ENCODE peak calls at places on chromosomes 6 and 20, in nine cellular contexts. Z is esophagus muscularis mucosa, X is A549, K is ovary, C is AG04450, M is upper lobe of right lung, G is adrenal gland, V is RWPE1, O is breast epithelium. S is an unnamed sample.
A peak's percentile ranks its signal among the peaks of the same experiment; 100 is the strongest.

GRCh38 chr20:59027746-59028320 is 4.3 kb downstream of the ATP5F1E start:
- DNase-seq in Z (no peak), X (no peak), K (no peak), C (no peak), M (no peak), G (no peak), V (no peak), O (no peak), S (no peak)

GRCh38 chr20:62952373-62953166 is at the start of gene SLC17A9:
- DNase-seq in Z (no peak), X (no peak), K (peak; percentile 60), C (no peak), M (peak; percentile 93), G (peak; percentile 48), V (no peak), O (no peak), S (peak; percentile 91)

GRCh38 chr20:52280407-52280806 is 88.8 kb upstream of the ZFP64 start:
- DNase-seq in Z (no peak), X (no peak), K (no peak), C (no peak), M (no peak), G (no peak), V (no peak), O (no peak), S (no peak)

GRCh38 chr6:56745971-56746370 is 103.3 kb upstream of the DST start:
- DNase-seq in Z (no peak), X (no peak), K (no peak), C (no peak), M (no peak), G (no peak), V (no peak), O (no peak), S (no peak)

GRCh38 chr6:91569071-91569470 is 982.2 kb upstream of the MAP3K7 start:
- DNase-seq in Z (no peak), X (no peak), K (no peak), C (peak; percentile 8), M (no peak), G (no peak), V (no peak), O (no peak), S (no peak)

GRCh38 chr6:85677243-85677956 is 34.7 kb upstream of the SYNCRIP start:
- DNase-seq in Z (no peak), X (no peak), K (no peak), C (no peak), M (no peak), G (no peak), V (no peak), O (no peak), S (no peak)

GRCh38 chr6:93992976-93993375 is 573.6 kb upstream of the EPHA7 start:
- DNase-seq in Z (no peak), X (no peak), K (no peak), C (no peak), M (no peak), G (no peak), V (no peak), O (no peak), S (no peak)

GRCh38 chr20:53769041-53769440 is 175.4 kb upstream of the ZNF217 start:
- DNase-seq in Z (no peak), X (peak; percentile 33), K (no peak), C (no peak), M (no peak), G (no peak), V (no peak), O (no peak), S (no peak)

GRCh38 chr6:144063744-144064401 is 31.5 kb downstream of the SF3B5 start:
- DNase-seq in Z (peak; percentile 94), X (peak; percentile 53), K (peak; percentile 41), C (no peak), M (peak; percentile 97), G (peak; percentile 82), V (peak; percentile 23), O (peak; percentile 83), S (peak; percentile 95)

GRCh38 chr6:42436825-42437224 is 14.9 kb downstream of the TRERF1 start:
- DNase-seq in Z (no peak), X (no peak), K (no peak), C (no peak), M (no peak), G (no peak), V (no peak), O (no peak), S (no peak)

GRCh38 chr20:16699287-16699686 is 30.5 kb upstream of the SNRPB2 start:
- DNase-seq in Z (no peak), X (no peak), K (no peak), C (no peak), M (no peak), G (no peak), V (no peak), O (no peak), S (no peak)

GRCh38 chr6:113674075-113674474 is 183.1 kb upstream of the MARCKS start:
- DNase-seq in Z (no peak), X (no peak), K (no peak), C (no peak), M (no peak), G (no peak), V (no peak), O (no peak), S (no peak)

GRCh38 chr6:160010067-160010466 is 41.2 kb downstream of the IGF2R start:
- DNase-seq in Z (no peak), X (no peak), K (no peak), C (no peak), M (no peak), G (no peak), V (no peak), O (no peak), S (no peak)

GRCh38 chr20:37267684-37268313 is 6.2 kb upstream of the GHRH start:
- DNase-seq in Z (no peak), X (no peak), K (no peak), C (no peak), M (no peak), G (no peak), V (no peak), O (no peak), S (no peak)

GRCh38 chr6:28808383-28808782 is 115.4 kb downstream of the TRIM27 start:
- DNase-seq in Z (no peak), X (no peak), K (no peak), C (no peak), M (no peak), G (no peak), V (no peak), O (no peak), S (no peak)

GRCh38 chr6:31922942-31923341 is 4.6 kb upstream of the C2 start:
- DNase-seq in Z (no peak), X (no peak), K (no peak), C (no peak), M (no peak), G (no peak), V (no peak), O (no peak), S (no peak)
- TF ChIP-seq CTCF in Z (no peak), X (no peak), K (no peak), C (no peak), M (no peak), G (no peak), V (no peak), O (no peak), S (no peak)

GRCh38 chr20:1810572-1810925 is 84.7 kb upstream of the SIRPA start:
- DNase-seq in Z (no peak), X (no peak), K (no peak), C (no peak), M (no peak), G (no peak), V (no peak), O (peak; percentile 63), S (no peak)
- H3K27ac ChIP-seq in Z (peak overlapping the region; percentile 75), X (peak overlapping the region; percentile 87), K (no peak overlapping the region), C (peak overlapping the region; percentile 80), M (peak overlapping the region; percentile 44), G (no peak overlapping the region), V (peak overlapping the region; percentile 92), O (peak overlapping the region; percentile 96), S (peak overlapping the region; percentile 79)

DNA sequence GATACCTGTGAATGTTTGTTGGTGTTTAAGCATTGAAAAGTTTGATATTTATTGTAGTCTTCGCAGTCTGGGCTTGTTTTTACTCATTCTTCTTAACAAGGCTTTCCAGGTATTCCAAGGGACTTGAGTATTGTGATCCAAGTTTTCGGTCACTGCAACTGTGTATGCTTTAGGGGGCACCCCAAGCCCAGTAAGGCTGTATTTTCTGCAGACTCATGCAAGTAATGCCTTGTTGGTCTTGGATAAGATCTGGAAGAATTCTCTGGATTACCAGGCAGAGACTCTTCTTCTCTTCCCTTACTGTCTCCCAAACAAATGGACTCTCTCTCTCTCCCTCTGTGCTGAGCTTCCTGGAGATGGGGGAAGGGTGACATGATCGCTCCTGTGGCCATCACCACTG is 82.1 kb downstream of the RFPL4B start:
- DNase-seq in Z (no peak), X (peak; percentile 6), K (no peak), C (no peak), M (no peak), G (no peak), V (no peak), O (no peak), S (no peak)
- TF ChIP-seq CTCF in Z (no peak), X (no peak), K (no peak), C (peak; percentile 47), M (no peak), G (no peak), V (no peak), O (no peak), S (no peak)

GRCh38 chr20:34268145-34268544 is 26.9 kb downstream of the ASIP start:
- DNase-seq in Z (no peak), X (no peak), K (no peak), C (no peak), M (no peak), G (no peak), V (no peak), O (no peak), S (no peak)

GRCh38 chr20:34271961-34272360 is 30.7 kb downstream of the ASIP start:
- DNase-seq in Z (no peak), X (no peak), K (no peak), C (no peak), M (no peak), G (no peak), V (peak; percentile 42), O (peak; percentile 37), S (no peak)

GRCh38 chr20:34274694-34275093 is 28.5 kb downstream of the AHCY start:
- DNase-seq in Z (no peak), X (no peak), K (no peak), C (no peak), M (no peak), G (no peak), V (no peak), O (no peak), S (no peak)

GRCh38 chr20:34268851-34269668 is 27.8 kb downstream of the ASIP start:
- DNase-seq in Z (no peak), X (no peak), K (peak; percentile 44), C (no peak), M (peak; percentile 71), G (no peak), V (no peak), O (no peak), S (peak; percentile 78)

DNA sequence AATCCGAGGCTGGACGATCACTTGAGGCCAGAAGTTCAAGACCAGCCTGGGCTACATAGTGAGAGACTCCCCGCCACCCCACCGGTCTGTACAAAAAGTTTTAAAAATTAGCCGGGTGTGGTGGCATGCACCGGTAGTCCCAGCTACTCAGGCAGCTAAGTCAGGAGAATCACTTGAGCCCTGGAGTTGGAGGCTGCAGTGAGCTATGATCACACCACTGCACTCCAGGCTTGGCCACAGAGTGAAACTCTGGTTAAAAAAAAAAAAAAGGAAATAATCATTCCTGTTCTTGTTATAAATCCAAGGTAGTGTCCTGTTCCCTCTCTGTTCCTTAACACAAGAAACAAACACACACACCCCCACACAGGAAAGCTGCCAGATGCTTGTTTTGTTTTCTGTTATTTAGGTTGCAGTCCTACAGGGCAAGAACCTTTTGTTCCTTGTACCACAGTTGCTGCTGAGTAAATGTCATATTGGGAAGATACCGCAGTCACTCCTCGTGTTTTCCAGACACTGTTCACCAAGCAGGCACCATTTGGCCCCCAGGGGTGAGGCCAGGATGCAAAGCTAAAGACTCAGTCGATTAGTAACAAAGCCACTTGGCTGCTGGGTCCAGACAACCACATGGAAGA is 28.9 kb downstream of the ASIP start:
- DNase-seq in Z (no peak), X (no peak), K (no peak), C (no peak), M (no peak), G (peak; percentile 39), V (no peak), O (peak; percentile 85), S (no peak)
- H3K27ac ChIP-seq in Z (no peak overlapping the region), X (no peak overlapping the region), K (peak overlapping the region; percentile 58), C (no peak overlapping the region), M (no peak overlapping the region), G (no peak overlapping the region), V (no peak overlapping the region), O (peak overlapping the region; percentile 86), S (no peak overlapping the region)

S was measured in kidney.